ENCODE peak calls at places on chromosomes 16 and 17, in eight cellular contexts. One of them, this sample, is unnamed.

GRCh38 chr17:4818276-4818675 is 11.3 kb downstream of the PLD2 start:
- DNase-seq in gastrocnemius medialis: no peak
- DNase-seq in CD8-positive, alpha-beta memory T cell: no peak
- DNase-seq in CD8-positive, alpha-beta T cell: no peak
- DNase-seq in lower lobe of right lung: no peak
- DNase-seq in psoas muscle: no peak
- DNase-seq in sigmoid colon: no peak
- DNase-seq in Karpas-422: no peak
- DNase-seq in this sample: no peak

GRCh38 chr17:7440113-7440822 is 956 bp downstream of the FGF11 start:
- DNase-seq in Karpas-422: peak; percentile 68
- DNase-seq in CD8-positive, alpha-beta T cell: peak; percentile 40
- DNase-seq in CD8-positive, alpha-beta memory T cell: no peak
- DNase-seq in lower lobe of right lung: peak; percentile 72
- DNase-seq in gastrocnemius medialis: peak; percentile 77
- DNase-seq in sigmoid colon: peak; percentile 80
- DNase-seq in psoas muscle: peak; percentile 73
- DNase-seq in this sample: peak; percentile 89

GRCh38 chr16:48575471-48576050 is 34.4 kb downstream of the N4BP1 start:
- DNase-seq in sigmoid colon: no peak
- DNase-seq in CD8-positive, alpha-beta T cell: no peak
- DNase-seq in psoas muscle: no peak
- DNase-seq in lower lobe of right lung: no peak
- DNase-seq in CD8-positive, alpha-beta memory T cell: no peak
- DNase-seq in Karpas-422: no peak
- DNase-seq in gastrocnemius medialis: no peak
- DNase-seq in this sample: no peak

GRCh38 chr17:65576939-65577338 is 15.5 kb upstream of the AXIN2 start:
- DNase-seq in Karpas-422: no peak
- DNase-seq in lower lobe of right lung: no peak
- DNase-seq in gastrocnemius medialis: no peak
- DNase-seq in CD8-positive, alpha-beta memory T cell: no peak
- DNase-seq in CD8-positive, alpha-beta T cell: no peak
- DNase-seq in sigmoid colon: no peak
- DNase-seq in psoas muscle: no peak
- DNase-seq in this sample: no peak

GRCh38 chr17:56499799-56500388 is 93.6 kb upstream of the NOG start:
- DNase-seq in Karpas-422: peak; percentile 86
- DNase-seq in CD8-positive, alpha-beta memory T cell: no peak
- DNase-seq in lower lobe of right lung: no peak
- DNase-seq in psoas muscle: no peak
- DNase-seq in sigmoid colon: no peak
- DNase-seq in gastrocnemius medialis: no peak
- DNase-seq in CD8-positive, alpha-beta T cell: no peak
- DNase-seq in this sample: no peak

GRCh38 chr17:1275962-1276736 is 3.3 kb upstream of the TRARG1 start:
- DNase-seq in CD8-positive, alpha-beta memory T cell: peak; percentile 69
- DNase-seq in sigmoid colon: peak; percentile 79
- DNase-seq in psoas muscle: peak; percentile 70
- DNase-seq in Karpas-422: peak; percentile 88
- DNase-seq in CD8-positive, alpha-beta T cell: peak; percentile 70
- DNase-seq in lower lobe of right lung: peak; percentile 74
- DNase-seq in gastrocnemius medialis: peak; percentile 46
- DNase-seq in this sample: peak; percentile 64

GRCh38 chr16:9522589-9522988 is 431.1 kb downstream of the HAPSTR1 start:
- DNase-seq in CD8-positive, alpha-beta T cell: no peak
- DNase-seq in sigmoid colon: no peak
- DNase-seq in Karpas-422: no peak
- DNase-seq in gastrocnemius medialis: no peak
- DNase-seq in psoas muscle: no peak
- DNase-seq in CD8-positive, alpha-beta memory T cell: no peak
- DNase-seq in lower lobe of right lung: no peak
- DNase-seq in this sample: no peak

GRCh38 chr16:4117250-4117578 is 972 bp upstream of the ADCY9 start:
- DNase-seq in CD8-positive, alpha-beta T cell: no peak
- DNase-seq in psoas muscle: no peak
- DNase-seq in CD8-positive, alpha-beta memory T cell: no peak
- DNase-seq in lower lobe of right lung: peak; percentile 45
- DNase-seq in gastrocnemius medialis: no peak
- DNase-seq in Karpas-422: no peak
- DNase-seq in sigmoid colon: no peak
- DNase-seq in this sample: no peak

GRCh38 chr16:30051518-30051917 is 14.0 kb upstream of the ALDOA start:
- DNase-seq in Karpas-422: no peak
- DNase-seq in gastrocnemius medialis: no peak
- DNase-seq in lower lobe of right lung: no peak
- DNase-seq in CD8-positive, alpha-beta memory T cell: no peak
- DNase-seq in sigmoid colon: no peak
- DNase-seq in CD8-positive, alpha-beta T cell: no peak
- DNase-seq in psoas muscle: no peak
- DNase-seq in this sample: no peak

GRCh38 chr17:2689411-2690164 is 22.0 kb downstream of the CLUH start:
- DNase-seq in gastrocnemius medialis: peak; percentile 54
- DNase-seq in Karpas-422: no peak
- DNase-seq in sigmoid colon: peak; percentile 64
- DNase-seq in lower lobe of right lung: peak; percentile 50
- DNase-seq in psoas muscle: no peak
- DNase-seq in CD8-positive, alpha-beta T cell: peak; percentile 63
- DNase-seq in CD8-positive, alpha-beta memory T cell: peak; percentile 38
- DNase-seq in this sample: peak; percentile 61

GRCh38 chr17:42428141-42428944 is 5.3 kb upstream of the CAVIN1 start:
- DNase-seq in CD8-positive, alpha-beta memory T cell: peak; percentile 27
- DNase-seq in sigmoid colon: peak; percentile 32
- DNase-seq in gastrocnemius medialis: no peak
- DNase-seq in psoas muscle: no peak
- DNase-seq in Karpas-422: peak; percentile 83
- DNase-seq in CD8-positive, alpha-beta T cell: peak; percentile 58
- DNase-seq in lower lobe of right lung: no peak
- DNase-seq in this sample: peak; percentile 34

GRCh38 chr17:304461-304860 is 48.1 kb downstream of the RPH3AL start:
- DNase-seq in psoas muscle: peak; percentile 53
- DNase-seq in CD8-positive, alpha-beta memory T cell: no peak
- DNase-seq in sigmoid colon: no peak
- DNase-seq in Karpas-422: no peak
- DNase-seq in CD8-positive, alpha-beta T cell: no peak
- DNase-seq in gastrocnemius medialis: peak; percentile 34
- DNase-seq in lower lobe of right lung: peak; percentile 11
- DNase-seq in this sample: peak; percentile 46

GRCh38 chr17:63189082-63189481 is 223.0 kb downstream of the TANC2 start:
- DNase-seq in lower lobe of right lung: no peak
- DNase-seq in CD8-positive, alpha-beta memory T cell: no peak
- DNase-seq in Karpas-422: no peak
- DNase-seq in psoas muscle: no peak
- DNase-seq in sigmoid colon: no peak
- DNase-seq in gastrocnemius medialis: no peak
- DNase-seq in CD8-positive, alpha-beta T cell: no peak
- DNase-seq in this sample: no peak

GRCh38 chr16:82034981-82035612 is at the start of gene HSD17B2:
- DNase-seq in CD8-positive, alpha-beta memory T cell: no peak
- DNase-seq in psoas muscle: no peak
- DNase-seq in CD8-positive, alpha-beta T cell: no peak
- DNase-seq in sigmoid colon: no peak
- DNase-seq in gastrocnemius medialis: no peak
- DNase-seq in Karpas-422: no peak
- DNase-seq in lower lobe of right lung: no peak
- DNase-seq in this sample: no peak

GRCh38 chr17:42819939-42820535 is 4.0 kb downstream of the BECN1 start:
- DNase-seq in CD8-positive, alpha-beta memory T cell: peak; percentile 53
- DNase-seq in lower lobe of right lung: peak; percentile 73
- DNase-seq in psoas muscle: peak; percentile 66
- DNase-seq in sigmoid colon: no peak
- DNase-seq in gastrocnemius medialis: peak; percentile 33
- DNase-seq in CD8-positive, alpha-beta T cell: peak; percentile 72
- DNase-seq in Karpas-422: peak; percentile 91
- DNase-seq in this sample: peak; percentile 57

GRCh38 chr16:66516808-66517585 is 32.9 kb downstream of the TK2 start:
- DNase-seq in CD8-positive, alpha-beta memory T cell: peak; percentile 53
- DNase-seq in sigmoid colon: peak; percentile 99
- DNase-seq in gastrocnemius medialis: peak; percentile 99
- DNase-seq in CD8-positive, alpha-beta T cell: peak; percentile 85
- DNase-seq in psoas muscle: peak; percentile 96
- DNase-seq in lower lobe of right lung: peak; percentile 96
- DNase-seq in Karpas-422: peak; percentile 92
- DNase-seq in this sample: peak; percentile 98

GRCh38 chr17:31629696-31630470 is 229.2 kb downstream of the COPRS start:
- DNase-seq in CD8-positive, alpha-beta memory T cell: no peak
- DNase-seq in CD8-positive, alpha-beta T cell: no peak
- DNase-seq in psoas muscle: no peak
- DNase-seq in sigmoid colon: no peak
- DNase-seq in lower lobe of right lung: no peak
- DNase-seq in gastrocnemius medialis: no peak
- DNase-seq in Karpas-422: no peak
- DNase-seq in this sample: no peak

GRCh38 chr17:10041916-10042588 is 137.0 kb upstream of the RCVRN start:
- DNase-seq in gastrocnemius medialis: no peak
- DNase-seq in CD8-positive, alpha-beta memory T cell: no peak
- DNase-seq in CD8-positive, alpha-beta T cell: no peak
- DNase-seq in Karpas-422: peak; percentile 67
- DNase-seq in lower lobe of right lung: no peak
- DNase-seq in psoas muscle: no peak
- DNase-seq in sigmoid colon: no peak
- DNase-seq in this sample: peak; percentile 62

GRCh38 chr16:3907586-3907985 is 27.1 kb upstream of the CREBBP start:
- DNase-seq in lower lobe of right lung: no peak
- DNase-seq in CD8-positive, alpha-beta T cell: no peak
- DNase-seq in Karpas-422: no peak
- DNase-seq in gastrocnemius medialis: no peak
- DNase-seq in psoas muscle: no peak
- DNase-seq in sigmoid colon: no peak
- DNase-seq in CD8-positive, alpha-beta memory T cell: no peak
- DNase-seq in this sample: no peak

DNA sequence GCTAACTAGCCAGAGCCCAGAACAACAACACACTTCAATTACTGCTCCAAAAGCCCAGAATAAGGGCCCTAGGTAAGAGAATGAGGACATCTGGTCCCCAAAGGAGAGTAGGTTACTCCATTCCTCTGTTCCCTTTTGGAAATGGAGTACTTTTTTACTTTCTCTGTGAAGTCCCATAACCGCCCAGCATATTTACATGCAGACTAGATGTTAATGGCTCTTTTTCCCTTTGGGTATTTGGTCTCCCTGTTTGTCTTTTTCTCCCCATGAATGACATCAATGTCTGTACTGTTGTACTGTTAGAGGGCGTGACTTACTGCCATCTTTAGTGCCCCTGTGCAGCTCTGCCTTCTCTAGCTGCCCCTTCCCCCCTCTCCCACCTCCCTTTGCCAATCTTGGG is 19.0 kb downstream of the GPR179 start:
- DNase-seq in CD8-positive, alpha-beta T cell: no peak
- DNase-seq in sigmoid colon: no peak
- DNase-seq in gastrocnemius medialis: no peak
- DNase-seq in lower lobe of right lung: no peak
- DNase-seq in Karpas-422: no peak
- DNase-seq in CD8-positive, alpha-beta memory T cell: no peak
- DNase-seq in psoas muscle: no peak
- DNase-seq in this sample: no peak
- H3K4me3 ChIP-seq in CD8-positive, alpha-beta T cell: no peak overlapping the region
- H3K4me3 ChIP-seq in sigmoid colon: no peak overlapping the region
- H3K4me3 ChIP-seq in gastrocnemius medialis: no peak overlapping the region
- H3K4me3 ChIP-seq in lower lobe of right lung: no peak overlapping the region
- H3K4me3 ChIP-seq in Karpas-422: no peak overlapping the region
- H3K4me3 ChIP-seq in CD8-positive, alpha-beta memory T cell: no peak overlapping the region
- H3K4me3 ChIP-seq in psoas muscle: no peak overlapping the region
- H3K4me3 ChIP-seq in this sample: no peak overlapping the region

DNA sequence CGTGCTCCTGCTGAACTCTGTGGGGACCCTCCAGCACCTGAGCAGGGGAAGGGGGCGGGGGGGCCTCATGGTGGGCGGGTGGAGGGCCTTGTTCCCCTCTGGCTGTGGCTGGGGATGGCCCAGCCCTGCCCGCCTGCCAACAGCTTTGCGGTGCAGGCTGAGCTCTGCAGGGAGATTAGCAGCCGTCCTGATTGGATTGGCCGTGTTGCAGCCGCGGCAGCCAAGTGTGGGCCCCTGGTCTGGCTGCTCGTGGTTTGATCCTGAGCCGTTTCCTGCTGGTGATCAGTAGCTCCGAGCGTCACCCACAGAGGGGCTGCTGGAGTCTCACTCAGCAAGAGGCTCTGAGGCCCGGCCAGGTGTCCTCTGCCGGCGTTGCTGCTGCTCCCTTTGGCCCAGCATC is 32.4 kb downstream of the BAIAP2 start:
- DNase-seq in CD8-positive, alpha-beta memory T cell: no peak
- DNase-seq in psoas muscle: no peak
- DNase-seq in lower lobe of right lung: no peak
- DNase-seq in sigmoid colon: no peak
- DNase-seq in CD8-positive, alpha-beta T cell: no peak
- DNase-seq in gastrocnemius medialis: no peak
- DNase-seq in Karpas-422: no peak
- DNase-seq in this sample: no peak
- H3K4me1 ChIP-seq in CD8-positive, alpha-beta memory T cell: no peaks in the 10 kb centered on the region
- H3K4me1 ChIP-seq in psoas muscle: peaks cover 5% of the 10 kb centered on the region
- H3K4me1 ChIP-seq in lower lobe of right lung: peaks cover 48% of the 10 kb centered on the region
- H3K4me1 ChIP-seq in sigmoid colon: peaks cover 25% of the 10 kb centered on the region
- H3K4me1 ChIP-seq in CD8-positive, alpha-beta T cell: no peaks in the 10 kb centered on the region
- H3K4me1 ChIP-seq in gastrocnemius medialis: peaks cover 7% of the 10 kb centered on the region
- H3K4me1 ChIP-seq in Karpas-422: no peaks in the 10 kb centered on the region
- H3K4me1 ChIP-seq in this sample: peaks cover 7% of the 10 kb centered on the region

GRCh38 chr17:79546386-79546785 is 64.5 kb downstream of the RBFOX3 start:
- DNase-seq in psoas muscle: no peak
- DNase-seq in sigmoid colon: peak; percentile 35
- DNase-seq in Karpas-422: no peak
- DNase-seq in lower lobe of right lung: no peak
- DNase-seq in gastrocnemius medialis: no peak
- DNase-seq in CD8-positive, alpha-beta memory T cell: no peak
- DNase-seq in CD8-positive, alpha-beta T cell: no peak
- DNase-seq in this sample: no peak

GRCh38 chr17:79543566-79543965 is 67.3 kb downstream of the RBFOX3 start:
- DNase-seq in lower lobe of right lung: no peak
- DNase-seq in sigmoid colon: peak; percentile 56
- DNase-seq in CD8-positive, alpha-beta T cell: no peak
- DNase-seq in Karpas-422: no peak
- DNase-seq in psoas muscle: no peak
- DNase-seq in gastrocnemius medialis: no peak
- DNase-seq in CD8-positive, alpha-beta memory T cell: no peak
- DNase-seq in this sample: no peak

GRCh38 chr17:79544142-79544914 is 66.5 kb downstream of the RBFOX3 start:
- DNase-seq in gastrocnemius medialis: no peak
- DNase-seq in CD8-positive, alpha-beta memory T cell: no peak
- DNase-seq in CD8-positive, alpha-beta T cell: no peak
- DNase-seq in Karpas-422: no peak
- DNase-seq in sigmoid colon: peak; percentile 52
- DNase-seq in psoas muscle: no peak
- DNase-seq in lower lobe of right lung: no peak
- DNase-seq in this sample: no peak

GRCh38 chr17:79547586-79547985 is 63.3 kb downstream of the RBFOX3 start:
- DNase-seq in psoas muscle: no peak
- DNase-seq in sigmoid colon: peak; percentile 51
- DNase-seq in gastrocnemius medialis: no peak
- DNase-seq in Karpas-422: no peak
- DNase-seq in CD8-positive, alpha-beta memory T cell: no peak
- DNase-seq in CD8-positive, alpha-beta T cell: no peak
- DNase-seq in lower lobe of right lung: no peak
- DNase-seq in this sample: no peak

GRCh38 chr17:79545251-79546005 is 65.4 kb downstream of the RBFOX3 start:
- DNase-seq in sigmoid colon: peak; percentile 54
- DNase-seq in CD8-positive, alpha-beta T cell: no peak
- DNase-seq in psoas muscle: no peak
- DNase-seq in CD8-positive, alpha-beta memory T cell: no peak
- DNase-seq in gastrocnemius medialis: no peak
- DNase-seq in Karpas-422: no peak
- DNase-seq in lower lobe of right lung: no peak
- DNase-seq in this sample: no peak
- H3K27me3 ChIP-seq in sigmoid colon: no peaks in the 10 kb centered on the region
- H3K27me3 ChIP-seq in CD8-positive, alpha-beta T cell: no peaks in the 10 kb centered on the region
- H3K27me3 ChIP-seq in psoas muscle: peaks cover 10% of the 10 kb centered on the region
- H3K27me3 ChIP-seq in CD8-positive, alpha-beta memory T cell: peaks cover 8% of the 10 kb centered on the region
- H3K27me3 ChIP-seq in gastrocnemius medialis: peaks cover 15% of the 10 kb centered on the region
- H3K27me3 ChIP-seq in Karpas-422: no peaks in the 10 kb centered on the region
- H3K27me3 ChIP-seq in lower lobe of right lung: peaks cover 20% of the 10 kb centered on the region
- H3K27me3 ChIP-seq in this sample: no peaks in the 10 kb centered on the region

GRCh38 chr16:28207425-28207824 is 4.3 kb downstream of the XPO6 start:
- DNase-seq in Karpas-422: no peak
- DNase-seq in lower lobe of right lung: no peak
- DNase-seq in sigmoid colon: no peak
- DNase-seq in gastrocnemius medialis: no peak
- DNase-seq in CD8-positive, alpha-beta memory T cell: no peak
- DNase-seq in psoas muscle: no peak
- DNase-seq in CD8-positive, alpha-beta T cell: no peak
- DNase-seq in this sample: no peak
- H3K4me3 ChIP-seq in Karpas-422: no peak overlapping the region
- H3K4me3 ChIP-seq in lower lobe of right lung: no peak overlapping the region
- H3K4me3 ChIP-seq in sigmoid colon: no peak overlapping the region
- H3K4me3 ChIP-seq in gastrocnemius medialis: no peak overlapping the region
- H3K4me3 ChIP-seq in CD8-positive, alpha-beta memory T cell: no peak overlapping the region
- H3K4me3 ChIP-seq in psoas muscle: no peak overlapping the region
- H3K4me3 ChIP-seq in CD8-positive, alpha-beta T cell: no peak overlapping the region
- H3K4me3 ChIP-seq in this sample: no peak overlapping the region

This sample was measured in right cardiac atrium.